ENCODE peak calls at places on chromosomes 12 and 14, in four cellular contexts. T is SK-N-SH, H is GM12878, W is K562. C is an unnamed sample.

GRCh38 chr12:67980391-67980790 is 8.9 kb upstream of the IFNG-AS1 start:
- DNase-seq in H (no peak), T (no peak), W (no peak), C (no peak)

GRCh38 chr14:72094844-72095582 is 162.8 kb downstream of the RGS6 start:
- DNase-seq in H (peak), T (no peak), W (no peak), C (no peak)

GRCh38 chr12:42758806-42759205 is 169.3 kb upstream of the PRICKLE1 start:
- DNase-seq in T (no peak), W (no peak), H (no peak), C (no peak)

GRCh38 chr12:3496964-3497363 is 6.0 kb downstream of the PRMT8 start:
- DNase-seq in H (no peak), W (no peak), T (peak), C (no peak)

GRCh38 chr12:113457710-113458109 is 14.0 kb downstream of the LHX5 start:
- DNase-seq in H (no peak), W (no peak), T (no peak), C (no peak)

GRCh38 chr12:107992870-107993451 is 136.1 kb upstream of the WSCD2 start:
- DNase-seq in H (peak), W (peak), T (peak), C (peak)

GRCh38 chr14:100576091-100577085 is 10.8 kb downstream of the BEGAIN start:
- DNase-seq in H (no peak), T (no peak), W (no peak), C (peak)

GRCh38 chr14:21748869-21749303 is 75.3 kb upstream of the OR4E1 start:
- DNase-seq in W (peak), H (no peak), T (peak), C (peak)

GRCh38 chr14:106107703-106108102 is 581.3 kb downstream of the TMEM121 start:
- DNase-seq in W (no peak), H (no peak), T (no peak), C (no peak)

GRCh38 chr14:93056166-93056839 is 59.4 kb downstream of the ITPK1 start:
- DNase-seq in T (no peak), H (no peak), W (peak), C (no peak)

GRCh38 chr12:93537769-93538168 is 34.7 kb upstream of the SOCS2 start:
- DNase-seq in T (no peak), W (peak), H (no peak), C (no peak)

GRCh38 chr14:73776194-73776537 is 62.0 kb upstream of the PNMA1 start:
- DNase-seq in W (no peak), T (no peak), H (no peak), C (no peak)

GRCh38 chr12:93679308-93679933 is 2.2 kb downstream of the CRADD start:
- DNase-seq in T (no peak), W (no peak), H (no peak), C (no peak)

GRCh38 chr14:74538411-74539391 is 45.1 kb downstream of the ISCA2 start:
- DNase-seq in T (no peak), W (no peak), H (no peak), C (no peak)

GRCh38 chr12:15276088-15276698 is 46.1 kb upstream of the PTPRO start:
- DNase-seq in H (no peak), W (peak), T (peak), C (no peak)

GRCh38 chr14:54699087-54699530 is 132.2 kb downstream of the SAMD4A start:
- DNase-seq in H (no peak), W (no peak), T (no peak), C (no peak)

GRCh38 chr12:625998-626397 is 37.2 kb downstream of the NINJ2 start:
- DNase-seq in W (no peak), H (no peak), T (no peak), C (no peak)

GRCh38 chr12:89859513-89860220 is 151.0 kb upstream of the ATP2B1 start:
- DNase-seq in W (no peak), H (no peak), T (no peak), C (no peak)

GRCh38 chr12:113214938-113215400 is 6.3 kb upstream of the TPCN1 start:
- DNase-seq in H (peak), W (no peak), T (peak), C (no peak)

GRCh38 chr12:124458992-124459851 is 108.2 kb downstream of the NCOR2 start:
- DNase-seq in T (no peak), H (no peak), W (no peak), C (no peak)

GRCh38 chr12:13749380-13749779 is 232.0 kb downstream of the GRIN2B start:
- DNase-seq in W (no peak), H (no peak), T (no peak), C (peak)

GRCh38 chr12:14272954-14273910 is 92.2 kb upstream of the ATF7IP start:
- DNase-seq in H (no peak), T (no peak), W (no peak), C (no peak)

GRCh38 chr12:90826031-90826430 is 128.9 kb downstream of the CCER1 start:
- DNase-seq in W (no peak), H (no peak), T (no peak), C (no peak)

GRCh38 chr12:22083167-22083566 is 37.1 kb downstream of the CMAS start:
- DNase-seq in W (no peak), T (no peak), H (no peak), C (no peak)

GRCh38 chr14:31763041-31763440 is 201.8 kb downstream of the NUBPL start:
- DNase-seq in T (no peak), H (no peak), W (no peak), C (no peak)

GRCh38 chr12:119807380-119807779 is 69.7 kb downstream of the CIT start:
- DNase-seq in H (no peak), T (no peak), W (no peak), C (no peak)

GRCh38 chr12:85733441-85733840 is 102.8 kb downstream of the RASSF9 start:
- DNase-seq in T (no peak), W (no peak), H (no peak), C (no peak)
- TF ChIP-seq USF1 in T (no peak), W (no peak), H (no peak), C (no peak)

DNA sequence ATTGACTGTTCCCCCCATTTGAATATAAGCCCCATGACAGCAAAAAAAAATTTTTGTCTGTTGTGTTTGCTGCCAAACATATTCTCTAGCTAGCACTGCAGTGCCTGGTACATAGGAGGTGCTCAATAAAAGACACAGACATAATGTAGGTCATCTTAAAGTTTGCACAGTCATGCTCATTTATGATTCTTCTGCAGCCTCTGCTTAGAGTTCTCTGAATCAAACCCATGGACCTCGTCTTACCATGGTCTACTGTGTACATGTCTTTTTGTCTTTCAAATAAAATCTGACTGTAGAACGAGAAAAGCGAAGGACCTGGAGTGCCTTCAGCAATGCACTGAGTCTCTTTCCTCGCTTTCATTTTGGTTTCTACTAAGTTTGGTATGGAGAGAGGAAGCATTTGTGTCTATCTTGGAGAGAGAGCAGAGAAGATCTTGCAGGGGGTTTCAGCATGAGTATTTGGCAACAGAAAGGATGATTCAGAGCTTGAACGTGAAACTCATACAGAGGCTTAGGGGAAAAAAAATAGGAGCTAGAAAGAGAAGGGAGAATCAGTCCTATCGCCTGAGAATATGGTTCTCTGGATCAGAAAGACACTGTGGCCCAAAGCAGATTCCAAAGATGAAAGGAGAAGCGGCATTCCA is 38.8 kb upstream of the TMCC3 start:
- DNase-seq in T (no peak), W (no peak), H (no peak), C (no peak)
- TF ChIP-seq USF1 in T (no peak), W (no peak), H (no peak), C (no peak)

DNA sequence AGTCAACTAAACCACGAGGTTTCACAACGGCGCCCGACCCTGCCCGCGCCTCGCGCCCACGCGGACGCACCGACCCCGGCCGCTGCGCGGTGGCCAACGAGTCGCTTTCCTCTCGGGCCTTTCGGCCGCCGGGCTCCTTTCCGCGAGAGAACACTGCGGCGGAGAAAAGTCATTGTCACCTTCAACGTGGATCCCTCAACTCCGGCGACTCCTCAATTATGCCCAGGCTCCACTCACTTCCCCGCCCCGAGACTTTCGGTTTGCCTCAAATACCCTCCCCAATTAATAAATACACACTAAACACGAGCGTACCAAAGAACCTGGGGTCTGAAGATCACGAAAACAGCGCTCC is 450 bp downstream of the SINHCAF start:
- DNase-seq in T (no peak), H (no peak), W (no peak), C (no peak)
- TF ChIP-seq USF1 in T (no peak), H (no peak), W (no peak), C (no peak)

DNA sequence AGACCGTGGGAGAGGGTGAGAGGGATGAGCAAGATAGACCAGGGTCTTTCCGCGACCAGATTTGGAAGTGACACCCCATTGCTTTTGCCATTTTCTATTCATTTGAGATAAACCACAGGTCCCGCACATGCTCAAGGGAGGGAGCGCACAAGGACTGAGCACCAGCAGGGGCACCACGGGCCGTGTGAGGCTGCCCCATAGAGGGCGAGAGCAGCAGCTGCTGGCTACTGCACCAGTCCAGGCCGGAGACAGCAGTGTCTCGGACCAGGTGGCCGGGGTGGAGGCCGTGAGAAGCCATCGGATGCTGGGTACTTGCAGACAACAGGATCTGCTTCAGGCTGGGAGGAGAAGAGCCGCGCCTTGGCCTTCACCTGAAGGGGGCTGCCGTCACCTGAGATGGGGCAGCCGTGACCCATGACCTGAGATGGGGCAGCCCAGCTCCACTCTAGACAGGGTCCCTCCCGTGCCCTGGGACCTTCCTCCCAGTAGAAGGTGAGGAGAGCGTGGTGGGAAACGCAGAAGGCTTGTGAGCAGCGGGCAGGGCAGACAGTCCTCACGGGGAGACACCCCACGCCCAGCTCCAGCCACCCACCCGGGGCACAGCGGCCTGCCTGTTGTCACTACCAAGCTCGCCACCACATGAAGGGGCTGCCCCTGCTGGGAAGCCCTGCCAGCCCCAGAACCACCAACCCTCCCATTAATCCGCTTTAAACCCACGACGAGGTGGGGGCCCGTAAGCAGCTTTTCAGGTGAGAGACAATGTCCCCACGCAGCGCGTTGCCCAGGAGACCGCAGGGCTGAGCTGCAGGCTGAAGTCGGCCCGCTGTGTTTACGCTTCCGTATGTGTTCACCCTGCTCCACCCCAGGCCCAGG is 61.7 kb upstream of the FBRSL1 start:
- DNase-seq in T (no peak), H (no peak), W (no peak), C (no peak)
- TF ChIP-seq USF1 in T (no peak), H (no peak), W (no peak), C (no peak)

DNA sequence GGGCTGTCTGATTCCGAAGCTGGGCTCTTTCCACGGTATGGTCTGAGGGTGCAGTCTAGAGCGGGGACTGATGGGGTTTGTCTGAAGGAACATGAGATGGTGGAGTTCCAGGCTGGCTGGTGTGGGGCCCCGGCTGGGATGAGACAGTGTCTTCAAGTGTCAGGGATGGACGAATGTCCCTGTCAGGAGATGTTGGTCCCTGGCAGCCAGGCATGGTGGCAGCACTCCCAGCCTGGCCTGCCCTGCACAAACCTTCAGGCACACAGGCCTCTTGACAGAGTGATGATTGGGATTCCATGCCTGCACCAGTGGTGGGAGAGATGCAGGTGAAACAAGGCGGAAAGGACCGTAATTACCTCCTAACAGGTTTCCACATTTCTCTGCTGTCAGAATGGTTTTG is 221.9 kb downstream of the CACNA1C start:
- DNase-seq in W (no peak), T (no peak), H (no peak), C (no peak)
- TF ChIP-seq USF1 in W (no peak), T (no peak), H (no peak), C (no peak)

GRCh38 chr12:106506691-106507090 is 76.1 kb upstream of the RFX4 start:
- DNase-seq in H (no peak), T (no peak), W (no peak), C (no peak)
- TF ChIP-seq USF1 in H (no peak), T (no peak), W (no peak), C (no peak)

C was measured in WTC11.